ENCODE peak calls at places on chromosomes 13 and 19, in nine cellular contexts. O, K, U, X, W, J, D, F and C are unnamed samples.

GRCh38 chr13:96091164-96091931 is 1.4 kb downstream of the HS6ST3 start:
- DNase-seq in O (peak), K (peak), U (peak), X (no peak), W (peak), J (no peak), D (peak), F (no peak), C (peak)

GRCh38 chr19:9847087-9847671 is 12.1 kb downstream of the PIN1 start:
- DNase-seq in O (no peak), K (peak), U (peak), X (no peak), W (no peak), J (peak), D (peak), F (no peak), C (peak)

GRCh38 chr19:16338470-16339360 is 14.1 kb downstream of the KLF2 start:
- DNase-seq in O (no peak), K (no peak), U (no peak), X (no peak), W (no peak), J (no peak), D (no peak), F (no peak), C (no peak)

GRCh38 chr13:94858856-94859811 is 146.8 kb upstream of the SOX21 start:
- DNase-seq in O (peak), K (peak), U (peak), X (no peak), W (no peak), J (no peak), D (peak), F (no peak), C (peak)

GRCh38 chr19:29836409-29836825 is 24.6 kb downstream of the CCNE1 start:
- DNase-seq in O (no peak), K (no peak), U (no peak), X (no peak), W (no peak), J (no peak), D (no peak), F (no peak), C (no peak)

GRCh38 chr19:7382694-7383093 is 34.0 kb downstream of the ARHGEF18 start:
- DNase-seq in O (no peak), K (no peak), U (no peak), X (no peak), W (no peak), J (no peak), D (no peak), F (no peak), C (peak)

GRCh38 chr13:75395056-75395455 is 86.9 kb downstream of the TBC1D4 start:
- DNase-seq in O (no peak), K (no peak), U (no peak), X (no peak), W (no peak), J (no peak), D (no peak), F (no peak), C (no peak)

GRCh38 chr13:99501952-99502310 is 659 bp downstream of the TM9SF2 start:
- DNase-seq in O (peak), K (no peak), U (peak), X (no peak), W (no peak), J (no peak), D (peak), F (no peak), C (no peak)

GRCh38 chr13:93226065-93226622 is 463 bp upstream of the GPC6 start:
- DNase-seq in O (no peak), K (no peak), U (no peak), X (no peak), W (no peak), J (no peak), D (no peak), F (no peak), C (no peak)

GRCh38 chr19:15779756-15780476 is 7.5 kb upstream of the OR10H5 start:
- DNase-seq in O (peak), K (no peak), U (peak), X (no peak), W (peak), J (peak), D (no peak), F (no peak), C (no peak)

GRCh38 chr13:98798849-98799645 is 46.6 kb upstream of the SLC15A1 start:
- DNase-seq in O (no peak), K (no peak), U (no peak), X (no peak), W (no peak), J (no peak), D (no peak), F (no peak), C (no peak)

GRCh38 chr19:7288131-7288530 is 6.1 kb downstream of the INSR start:
- DNase-seq in O (no peak), K (no peak), U (peak), X (no peak), W (no peak), J (no peak), D (no peak), F (no peak), C (no peak)

GRCh38 chr13:87172166-87172825 is 498.9 kb upstream of the SLITRK5 start:
- DNase-seq in O (no peak), K (peak), U (no peak), X (no peak), W (no peak), J (no peak), D (no peak), F (no peak), C (no peak)

GRCh38 chr19:58275564-58275963 is 3.2 kb upstream of the ZNF8 start:
- DNase-seq in O (no peak), K (no peak), U (no peak), X (no peak), W (no peak), J (no peak), D (no peak), F (no peak), C (no peak)

GRCh38 chr19:3270908-3271307 is 46.4 kb downstream of the CELF5 start:
- DNase-seq in O (no peak), K (peak), U (peak), X (no peak), W (peak), J (peak), D (no peak), F (no peak), C (peak)

GRCh38 chr13:109700176-109700575 is 86.2 kb downstream of the IRS2 start:
- DNase-seq in O (peak), K (no peak), U (peak), X (no peak), W (peak), J (no peak), D (peak), F (no peak), C (no peak)

GRCh38 chr19:40827386-40828247 is 22.6 kb downstream of the CYP2A6 start:
- DNase-seq in O (peak), K (no peak), U (no peak), X (no peak), W (no peak), J (no peak), D (no peak), F (no peak), C (peak)

GRCh38 chr19:30393046-30393445 is 20.9 kb downstream of the ZNF536 start:
- DNase-seq in O (no peak), K (no peak), U (no peak), X (no peak), W (no peak), J (no peak), D (no peak), F (no peak), C (no peak)

GRCh38 chr19:11496391-11497163 is 9.1 kb downstream of the ZNF653 start:
- DNase-seq in O (no peak), K (peak), U (peak), X (peak), W (peak), J (no peak), D (peak), F (no peak), C (peak)

GRCh38 chr13:35210234-35210633 is 266.3 kb downstream of the MAB21L1 start:
- DNase-seq in O (no peak), K (no peak), U (no peak), X (no peak), W (peak), J (no peak), D (no peak), F (no peak), C (no peak)

GRCh38 chr13:39401091-39401647 is 201.8 kb downstream of the LHFPL6 start:
- DNase-seq in O (no peak), K (no peak), U (no peak), X (no peak), W (no peak), J (no peak), D (no peak), F (no peak), C (no peak)

GRCh38 chr13:65744761-65745160 is 1485.4 kb downstream of the PCDH9 start:
- DNase-seq in O (no peak), K (no peak), U (no peak), X (no peak), W (no peak), J (no peak), D (no peak), F (no peak), C (no peak)

GRCh38 chr13:49528161-49528560 is 32.4 kb downstream of the PHF11 start:
- DNase-seq in O (no peak), K (no peak), U (no peak), X (no peak), W (no peak), J (no peak), D (no peak), F (no peak), C (no peak)

GRCh38 chr19:10007366-10007765 is 2.9 kb downstream of the COL5A3 start:
- DNase-seq in O (no peak), K (no peak), U (no peak), X (no peak), W (no peak), J (no peak), D (no peak), F (no peak), C (no peak)

GRCh38 chr19:1269065-1269477 is at the start of gene CIRBP:
- DNase-seq in O (peak), K (peak), U (peak), X (peak), W (peak), J (peak), D (peak), F (peak), C (peak)

GRCh38 chr13:30904043-30904442 is 2.0 kb upstream of the MEDAG start:
- DNase-seq in O (no peak), K (no peak), U (no peak), X (no peak), W (no peak), J (no peak), D (no peak), F (no peak), C (no peak)

GRCh38 chr13:85935868-85936467 is 136.7 kb upstream of the SLITRK6 start:
- DNase-seq in O (no peak), K (no peak), U (no peak), X (no peak), W (no peak), J (no peak), D (no peak), F (no peak), C (no peak)

GRCh38 chr13:106958690-106959089 is 390.8 kb upstream of the ARGLU1 start:
- DNase-seq in O (no peak), K (no peak), U (no peak), X (no peak), W (no peak), J (no peak), D (no peak), F (no peak), C (no peak)

GRCh38 chr13:27858046-27858445 is 61.8 kb upstream of the PDX1 start:
- DNase-seq in O (no peak), K (no peak), U (no peak), X (no peak), W (no peak), J (no peak), D (no peak), F (no peak), C (no peak)

GRCh38 chr13:110565296-110565695 is 3.8 kb upstream of the RAB20 start:
- DNase-seq in O (no peak), K (no peak), U (no peak), X (no peak), W (no peak), J (no peak), D (no peak), F (no peak), C (no peak)

GRCh38 chr13:110769097-110769496 is 55.6 kb downstream of the ING1 start:
- DNase-seq in O (no peak), K (no peak), U (no peak), X (no peak), W (no peak), J (no peak), D (no peak), F (no peak), C (no peak)

GRCh38 chr13:51729853-51730553 is 74.0 kb downstream of the DHRS12 start:
- DNase-seq in O (peak), K (no peak), U (no peak), X (no peak), W (no peak), J (no peak), D (no peak), F (no peak), C (no peak)

GRCh38 chr19:34578751-34579150 is 97.2 kb downstream of the WTIP start:
- DNase-seq in O (no peak), K (no peak), U (no peak), X (no peak), W (no peak), J (no peak), D (no peak), F (no peak), C (no peak)

GRCh38 chr19:20662421-20663105 is 1.2 kb upstream of the ZNF626 start:
- DNase-seq in O (no peak), K (no peak), U (peak), X (no peak), W (no peak), J (no peak), D (no peak), F (no peak), C (no peak)

GRCh38 chr13:52173373-52173772 is 14.0 kb upstream of the NEK3 start:
- DNase-seq in O (no peak), K (no peak), U (no peak), X (no peak), W (no peak), J (no peak), D (no peak), F (no peak), C (no peak)

GRCh38 chr13:105643966-105644365 is 891.5 kb downstream of the EFNB2 start:
- DNase-seq in O (no peak), K (no peak), U (no peak), X (no peak), W (no peak), J (no peak), D (no peak), F (no peak), C (no peak)